ENCODE peak calls at places on chromosomes 13 and 19, in nine cellular contexts. W is suprapubic skin, Q is right cardiac atrium, Y is T-helper 2 cell, M is epithelial cell of esophagus, L is activated gamma-delta T cell treated with Interleukin-2 at 50 U/mL for 16 hours, C is NCI-H1048, Z is mucosa of descending colon, G is DMS153. A is an unnamed sample.

GRCh38 chr13:113592571-113592970 is 8.0 kb downstream of the TFDP1 start:
- DNase-seq in W (no peak), Q (no peak), Y (no peak), M (no peak), L (no peak), C (no peak), Z (no peak), G (no peak), A (no peak)

GRCh38 chr19:43748205-43748594 is 6.6 kb downstream of the SMG9 start:
- DNase-seq in W (no peak), Q (no peak), Y (no peak), M (no peak), L (no peak), C (no peak), Z (no peak), G (no peak), A (no peak)

GRCh38 chr13:48858523-48858922 is 117.2 kb upstream of the FNDC3A start:
- DNase-seq in W (no peak), Q (no peak), Y (no peak), M (no peak), L (no peak), C (no peak), Z (no peak), G (no peak), A (no peak)

GRCh38 chr19:44745386-44745831 is 3.1 kb upstream of the BCL3 start:
- DNase-seq in W (peak; percentile 87), Q (peak; percentile 94), Y (no peak), M (peak; percentile 56), L (no peak), C (no peak), Z (peak; percentile 90), G (no peak), A (no peak)

GRCh38 chr19:33947565-33947964 is 150.9 kb downstream of the KCTD15 start:
- DNase-seq in W (no peak), Q (no peak), Y (no peak), M (peak; percentile 2), L (no peak), C (no peak), Z (no peak), G (no peak), A (no peak)

GRCh38 chr19:4198467-4199126 is 16.1 kb downstream of the ANKRD24 start:
- DNase-seq in W (no peak), Q (no peak), Y (no peak), M (no peak), L (no peak), C (no peak), Z (no peak), G (no peak), A (no peak)

GRCh38 chr13:33722216-33722900 is 95.6 kb upstream of the RFC3 start:
- DNase-seq in W (no peak), Q (no peak), Y (no peak), M (no peak), L (no peak), C (no peak), Z (no peak), G (no peak), A (no peak)

GRCh38 chr13:114057131-114058050 is 75.0 kb downstream of the RASA3 start:
- DNase-seq in W (no peak), Q (no peak), Y (no peak), M (no peak), L (no peak), C (no peak), Z (no peak), G (no peak), A (no peak)

GRCh38 chr13:51518847-51519246 is 65.4 kb upstream of the WDFY2 start:
- DNase-seq in W (no peak), Q (no peak), Y (no peak), M (peak; percentile 82), L (no peak), C (no peak), Z (no peak), G (no peak), A (no peak)

GRCh38 chr13:100088282-100088647 is 628 bp upstream of the PCCA start:
- DNase-seq in W (no peak), Q (no peak), Y (no peak), M (no peak), L (no peak), C (no peak), Z (no peak), G (no peak), A (no peak)

A was measured in activated B cell treated with CpG ODN at 0.5 μM for 24 hours.